ENCODE peak calls at places on chromosomes 16 and 17, in ten cellular contexts. Q, P, J, U, K, L, S, O, G and R are unnamed samples.

GRCh38 chr17:42325026-42325425 is 36.7 kb downstream of the STAT5A start:
- DNase-seq in Q (no peak), P (peak), J (no peak), U (peak), K (no peak), L (peak), S (no peak), O (peak), G (no peak), R (no peak)

GRCh38 chr17:76404256-76404655 is 19.8 kb downstream of the SPHK1 start:
- DNase-seq in Q (no peak), P (no peak), J (no peak), U (no peak), K (no peak), L (no peak), S (no peak), O (no peak), G (no peak), R (no peak)

GRCh38 chr16:12589676-12590075 is 214.0 kb downstream of the CPPED1 start:
- DNase-seq in Q (no peak), P (no peak), J (no peak), U (no peak), K (no peak), L (no peak), S (no peak), O (no peak), G (no peak), R (no peak)

GRCh38 chr17:18141210-18141803 is 32.8 kb downstream of the MYO15A start:
- DNase-seq in Q (no peak), P (peak), J (peak), U (peak), K (peak), L (no peak), S (peak), O (peak), G (no peak), R (no peak)

GRCh38 chr17:36773039-36773438 is 164.2 kb upstream of the LHX1 start:
- DNase-seq in Q (no peak), P (no peak), J (no peak), U (no peak), K (no peak), L (no peak), S (no peak), O (no peak), G (no peak), R (no peak)

GRCh38 chr17:79989106-79989835 is 46.4 kb downstream of the TBC1D16 start:
- DNase-seq in Q (no peak), P (no peak), J (no peak), U (no peak), K (no peak), L (no peak), S (no peak), O (no peak), G (no peak), R (no peak)

GRCh38 chr16:75043175-75043937 is 44.5 kb downstream of the ZNRF1 start:
- DNase-seq in Q (no peak), P (peak), J (no peak), U (no peak), K (peak), L (no peak), S (no peak), O (peak), G (no peak), R (no peak)

GRCh38 chr16:14109782-14110727 is 38.9 kb downstream of the MRTFB start:
- DNase-seq in Q (no peak), P (no peak), J (no peak), U (no peak), K (no peak), L (no peak), S (no peak), O (no peak), G (no peak), R (no peak)

GRCh38 chr16:30377812-30378235 is 3.2 kb downstream of the MYL11 start:
- DNase-seq in Q (peak), P (peak), J (peak), U (peak), K (peak), L (peak), S (peak), O (peak), G (peak), R (peak)

GRCh38 chr17:64155751-64156544 is 26.0 kb upstream of the ERN1 start:
- DNase-seq in Q (no peak), P (peak), J (peak), U (no peak), K (no peak), L (no peak), S (no peak), O (no peak), G (peak), R (peak)

GRCh38 chr16:30407794-30408534 is 558 bp downstream of the ZNF771 start:
- DNase-seq in Q (no peak), P (peak), J (peak), U (peak), K (no peak), L (no peak), S (no peak), O (no peak), G (no peak), R (no peak)

GRCh38 chr16:52964290-52964689 is 88.4 kb downstream of the CHD9NB start:
- DNase-seq in Q (no peak), P (peak), J (peak), U (peak), K (no peak), L (no peak), S (no peak), O (peak), G (no peak), R (no peak)

GRCh38 chr17:29514792-29515191 is 52.0 kb downstream of the ABHD15 start:
- DNase-seq in Q (no peak), P (peak), J (no peak), U (peak), K (no peak), L (no peak), S (no peak), O (no peak), G (no peak), R (no peak)

GRCh38 chr16:68696514-68696913 is 40.6 kb upstream of the CDH1 start:
- DNase-seq in Q (no peak), P (no peak), J (no peak), U (no peak), K (no peak), L (no peak), S (no peak), O (no peak), G (no peak), R (no peak)